ENCODE peak calls at places on chromosomes 6 and 20, in eight cellular contexts. S, H, E, R, Q, Y, V and J are unnamed samples.

GRCh38 chr6:130853555-130854183 is 26.5 kb downstream of the SMLR1 start:
- DNase-seq in S (no peak), H (no peak), E (no peak), R (peak), Q (no peak), Y (no peak), V (no peak), J (no peak)

GRCh38 chr6:84055646-84056045 is 22.1 kb downstream of the MRAP2 start:
- DNase-seq in S (no peak), H (no peak), E (no peak), R (no peak), Q (no peak), Y (no peak), V (no peak), J (no peak)

GRCh38 chr6:13484138-13484708 is 3.2 kb downstream of the GFOD1 start:
- DNase-seq in S (no peak), H (no peak), E (no peak), R (no peak), Q (no peak), Y (no peak), V (no peak), J (no peak)

GRCh38 chr6:169956580-169956979 is 205.2 kb downstream of the ERMARD start:
- DNase-seq in S (no peak), H (peak), E (no peak), R (no peak), Q (no peak), Y (no peak), V (no peak), J (no peak)

GRCh38 chr6:89984926-89985743 is 90.9 kb downstream of the GJA10 start:
- DNase-seq in S (no peak), H (peak), E (no peak), R (peak), Q (peak), Y (no peak), V (no peak), J (no peak)

GRCh38 chr20:37299718-37300529 is 10.5 kb downstream of the MANBAL start:
- DNase-seq in S (no peak), H (no peak), E (no peak), R (no peak), Q (no peak), Y (no peak), V (no peak), J (no peak)

GRCh38 chr6:109308018-109308492 is 74.2 kb downstream of the CD164 start:
- DNase-seq in S (no peak), H (no peak), E (peak), R (no peak), Q (no peak), Y (peak), V (no peak), J (peak)

GRCh38 chr6:142551145-142551811 is 249.5 kb downstream of the ADGRG6 start:
- DNase-seq in S (no peak), H (peak), E (peak), R (no peak), Q (no peak), Y (peak), V (no peak), J (no peak)

GRCh38 chr20:62117658-62118057 is 4.6 kb upstream of the LSM14B start:
- DNase-seq in S (no peak), H (no peak), E (no peak), R (peak), Q (no peak), Y (no peak), V (no peak), J (no peak)

GRCh38 chr6:169233181-169233580 is 20.5 kb downstream of the THBS2 start:
- DNase-seq in S (no peak), H (no peak), E (no peak), R (no peak), Q (no peak), Y (no peak), V (no peak), J (no peak)

GRCh38 chr6:27864906-27865883 is 47.0 kb downstream of the OR2B2 start:
- DNase-seq in S (peak), H (peak), E (peak), R (peak), Q (peak), Y (peak), V (peak), J (peak)

GRCh38 chr20:8342401-8342800 is 210.3 kb downstream of the PLCB1 start:
- DNase-seq in S (no peak), H (no peak), E (no peak), R (no peak), Q (no peak), Y (no peak), V (no peak), J (no peak)

GRCh38 chr20:5735845-5736530 is 14.2 kb upstream of the SHLD1 start:
- DNase-seq in S (no peak), H (no peak), E (no peak), R (no peak), Q (no peak), Y (no peak), V (no peak), J (no peak)

GRCh38 chr20:23641936-23642751 is 4.4 kb upstream of the CST3 start:
- DNase-seq in S (no peak), H (peak), E (no peak), R (no peak), Q (peak), Y (peak), V (no peak), J (peak)

GRCh38 chr20:48230251-48230650 is 445.0 kb upstream of the SULF2 start:
- DNase-seq in S (no peak), H (no peak), E (no peak), R (no peak), Q (no peak), Y (no peak), V (no peak), J (no peak)

GRCh38 chr6:147406783-147407182 is 101.7 kb upstream of the SAMD5 start:
- DNase-seq in S (no peak), H (no peak), E (no peak), R (no peak), Q (no peak), Y (no peak), V (no peak), J (no peak)

GRCh38 chr6:88220493-88220892 is 54.3 kb upstream of the CNR1 start:
- DNase-seq in S (no peak), H (no peak), E (no peak), R (peak), Q (no peak), Y (peak), V (no peak), J (no peak)

GRCh38 chr20:50513169-50514034 is 3.2 kb downstream of the PTPN1 start:
- DNase-seq in S (no peak), H (no peak), E (no peak), R (no peak), Q (no peak), Y (peak), V (no peak), J (no peak)

GRCh38 chr20:51529758-51530157 is 12.8 kb downstream of the NFATC2 start:
- DNase-seq in S (no peak), H (no peak), E (no peak), R (no peak), Q (no peak), Y (no peak), V (no peak), J (no peak)

GRCh38 chr6:6695711-6696048 is 107.2 kb downstream of the LY86 start:
- DNase-seq in S (no peak), H (no peak), E (no peak), R (no peak), Q (no peak), Y (no peak), V (no peak), J (no peak)

GRCh38 chr6:166955865-166956443 is 396 bp downstream of the RNASET2 start:
- DNase-seq in S (no peak), H (no peak), E (no peak), R (no peak), Q (no peak), Y (no peak), V (peak), J (no peak)

GRCh38 chr6:126117251-126117650 is 130.9 kb downstream of the TRMT11 start:
- DNase-seq in S (no peak), H (no peak), E (no peak), R (no peak), Q (no peak), Y (no peak), V (no peak), J (no peak)

GRCh38 chr20:61299613-61300012 is 47.6 kb downstream of the CDH4 start:
- DNase-seq in S (no peak), H (no peak), E (no peak), R (no peak), Q (no peak), Y (no peak), V (no peak), J (no peak)

GRCh38 chr6:168782211-168782729 is 341.3 kb downstream of the SMOC2 start:
- DNase-seq in S (no peak), H (no peak), E (no peak), R (no peak), Q (no peak), Y (no peak), V (no peak), J (no peak)

GRCh38 chr6:138035070-138035469 is 72.1 kb downstream of the PERP start:
- DNase-seq in S (no peak), H (no peak), E (peak), R (no peak), Q (no peak), Y (no peak), V (no peak), J (no peak)

GRCh38 chr20:3434232-3434631 is 26.8 kb upstream of the DNAAF9 start:
- DNase-seq in S (no peak), H (no peak), E (no peak), R (no peak), Q (no peak), Y (no peak), V (no peak), J (no peak)

GRCh38 chr6:89368107-89368506 is 15.6 kb upstream of the UBE2J1 start:
- DNase-seq in S (peak), H (peak), E (peak), R (peak), Q (peak), Y (peak), V (no peak), J (no peak)

GRCh38 chr6:30151580-30151979 is 9.4 kb downstream of the TRIM10 start:
- DNase-seq in S (no peak), H (no peak), E (no peak), R (no peak), Q (no peak), Y (no peak), V (no peak), J (no peak)

GRCh38 chr20:58956078-58956477 is 25.0 kb upstream of the NELFCD start:
- DNase-seq in S (no peak), H (no peak), E (no peak), R (no peak), Q (no peak), Y (no peak), V (no peak), J (no peak)